ENCODE peak calls at places on chromosomes 11 and 22, in four cellular contexts. W is A549, A is K562, H is right lobe of liver. T is an unnamed sample.

GRCh38 chr11:81987829-81988472 is 745.7 kb downstream of the FAM181B start:
- DNase-seq in W (no peak), A (no peak), H (peak), T (no peak)

GRCh38 chr11:77501748-77502147 is 27.9 kb upstream of the PAK1 start:
- DNase-seq in W (no peak), A (no peak), H (no peak), T (no peak)

GRCh38 chr11:31798057-31799035 is 12.8 kb downstream of the PAX6 start:
- DNase-seq in W (no peak), A (no peak), H (no peak), T (no peak)

GRCh38 chr11:116893437-116893836 is 56.0 kb upstream of the APOA1 start:
- DNase-seq in W (no peak), A (no peak), H (no peak), T (no peak)

GRCh38 chr22:42000466-42000865 is 1.9 kb downstream of the WBP2NL start:
- DNase-seq in W (no peak), A (no peak), H (no peak), T (no peak)

GRCh38 chr11:11349870-11350325 is 3.2 kb downstream of the CSNK2A3 start:
- DNase-seq in W (no peak), A (no peak), H (no peak), T (no peak)

GRCh38 chr11:69433741-69434140 is 47.7 kb upstream of the LINC01488 start:
- DNase-seq in W (no peak), A (no peak), H (no peak), T (no peak)

GRCh38 chr22:43289551-43289963 is 53.6 kb downstream of the SCUBE1 start:
- DNase-seq in W (no peak), A (no peak), H (no peak), T (no peak)

GRCh38 chr22:44249376-44250147 is 63.2 kb downstream of the SHISAL1 start:
- DNase-seq in W (no peak), A (no peak), H (no peak), T (no peak)

GRCh38 chr11:16815047-16815767 is 76.8 kb downstream of the C11orf58 start:
- DNase-seq in W (no peak), A (peak), H (peak), T (peak)

GRCh38 chr11:64674774-64675173 is 48.2 kb downstream of the NRXN2 start:
- DNase-seq in W (no peak), A (no peak), H (no peak), T (no peak)

GRCh38 chr11:111734383-111735261 is 31.6 kb downstream of the PPP2R1B start:
- DNase-seq in W (no peak), A (no peak), H (no peak), T (no peak)

GRCh38 chr11:65593518-65594414 is 1.8 kb downstream of the KCNK7 start:
- DNase-seq in W (no peak), A (peak), H (peak), T (peak)

GRCh38 chr11:74085542-74085892 is 76.6 kb upstream of the UCP3 start:
- DNase-seq in W (no peak), A (peak), H (no peak), T (no peak)

GRCh38 chr11:44894217-44894617 is 56.5 kb downstream of the TP53I11 start:
- DNase-seq in W (peak), A (peak), H (no peak), T (peak)

GRCh38 chr11:69950120-69950519 is 128.0 kb upstream of the ANO1 start:
- DNase-seq in W (peak), A (peak), H (peak), T (no peak)

GRCh38 chr11:396511-396947 is 2.5 kb downstream of the PKP3 start:
- DNase-seq in W (peak), A (no peak), H (no peak), T (no peak)

GRCh38 chr11:35419713-35420333 is 465 bp upstream of the SLC1A2 start:
- DNase-seq in W (no peak), A (no peak), H (no peak), T (no peak)

GRCh38 chr11:70278994-70279393 is 8.5 kb downstream of the PPFIA1 start:
- DNase-seq in W (no peak), A (no peak), H (no peak), T (no peak)

GRCh38 chr11:70247710-70248072 is 22.8 kb upstream of the PPFIA1 start:
- DNase-seq in W (no peak), A (no peak), H (no peak), T (no peak)

GRCh38 chr22:38964306-38964705 is 6.9 kb downstream of the APOBEC3A start:
- DNase-seq in W (no peak), A (no peak), H (no peak), T (no peak)

GRCh38 chr11:118304227-118304808 is at the start of gene CD3E:
- DNase-seq in W (no peak), A (no peak), H (no peak), T (no peak)

GRCh38 chr11:118301600-118302195 is 2.8 kb upstream of the CD3E start:
- DNase-seq in W (no peak), A (no peak), H (no peak), T (no peak)

GRCh38 chr11:118306556-118306955 is 2.0 kb downstream of the CD3E start:
- DNase-seq in W (no peak), A (no peak), H (no peak), T (no peak)

GRCh38 chr11:118304809-118305248 is 299 bp downstream of the CD3E start:
- DNase-seq in W (no peak), A (no peak), H (no peak), T (no peak)

GRCh38 chr11:118305726-118306125 is 1.2 kb downstream of the CD3E start:
- DNase-seq in W (no peak), A (no peak), H (no peak), T (no peak)
- H3K27ac ChIP-seq in W (no peak), A (no peak), H (no peak), T (no peak)

DNA sequence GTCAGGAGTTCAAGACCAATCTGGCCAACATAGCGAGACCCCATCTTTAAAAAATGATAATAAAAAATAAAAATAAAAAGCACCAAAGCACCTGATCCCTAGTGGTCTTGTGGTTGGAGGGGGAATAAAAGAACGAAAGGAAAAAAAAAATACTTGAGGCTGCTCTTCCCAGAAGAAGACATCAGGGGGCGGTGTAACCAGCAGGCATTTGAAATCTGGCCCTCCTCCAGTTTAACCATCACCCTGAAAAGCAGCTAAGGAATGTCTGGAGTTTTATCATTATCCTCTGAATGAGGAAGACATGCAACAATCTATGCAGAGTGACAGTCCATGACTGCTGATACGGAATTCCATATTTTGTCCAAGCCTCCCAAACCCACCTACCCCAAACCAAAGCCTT is 5.6 kb upstream of the KCTD17 start:
- DNase-seq in W (peak), A (peak), H (no peak), T (no peak)
- TF ChIP-seq CTCF in W (peak), A (peak), H (peak), T (no peak)

GRCh38 chr11:27705873-27706820 is 5.9 kb upstream of the BDNF start:
- DNase-seq in W (peak), A (peak), H (no peak), T (no peak)

GRCh38 chr11:27711725-27712124 is 11.5 kb upstream of the BDNF start:
- DNase-seq in W (no peak), A (no peak), H (no peak), T (no peak)

GRCh38 chr11:27716216-27716615 is 16.0 kb upstream of the BDNF start:
- DNase-seq in W (no peak), A (no peak), H (no peak), T (no peak)

GRCh38 chr11:27710536-27710935 is 10.3 kb upstream of the BDNF start:
- DNase-seq in W (no peak), A (no peak), H (no peak), T (no peak)
- TF ChIP-seq POLR2A in W (no peak), A (no peak), H (no peak), T (no peak)

GRCh38 chr11:8766993-8767374 is 84.4 kb downstream of the RPL27A start:
- DNase-seq in W (no peak), A (no peak), H (no peak), T (no peak)

GRCh38 chr11:8767466-8768142 is 85.0 kb downstream of the RPL27A start:
- DNase-seq in W (no peak), A (no peak), H (no peak), T (no peak)

GRCh38 chr11:8768625-8769333 is 86.2 kb downstream of the RPL27A start:
- DNase-seq in W (no peak), A (peak), H (peak), T (no peak)

GRCh38 chr11:8765294-8765693 is 82.7 kb downstream of the RPL27A start:
- DNase-seq in W (peak), A (no peak), H (no peak), T (no peak)

DNA sequence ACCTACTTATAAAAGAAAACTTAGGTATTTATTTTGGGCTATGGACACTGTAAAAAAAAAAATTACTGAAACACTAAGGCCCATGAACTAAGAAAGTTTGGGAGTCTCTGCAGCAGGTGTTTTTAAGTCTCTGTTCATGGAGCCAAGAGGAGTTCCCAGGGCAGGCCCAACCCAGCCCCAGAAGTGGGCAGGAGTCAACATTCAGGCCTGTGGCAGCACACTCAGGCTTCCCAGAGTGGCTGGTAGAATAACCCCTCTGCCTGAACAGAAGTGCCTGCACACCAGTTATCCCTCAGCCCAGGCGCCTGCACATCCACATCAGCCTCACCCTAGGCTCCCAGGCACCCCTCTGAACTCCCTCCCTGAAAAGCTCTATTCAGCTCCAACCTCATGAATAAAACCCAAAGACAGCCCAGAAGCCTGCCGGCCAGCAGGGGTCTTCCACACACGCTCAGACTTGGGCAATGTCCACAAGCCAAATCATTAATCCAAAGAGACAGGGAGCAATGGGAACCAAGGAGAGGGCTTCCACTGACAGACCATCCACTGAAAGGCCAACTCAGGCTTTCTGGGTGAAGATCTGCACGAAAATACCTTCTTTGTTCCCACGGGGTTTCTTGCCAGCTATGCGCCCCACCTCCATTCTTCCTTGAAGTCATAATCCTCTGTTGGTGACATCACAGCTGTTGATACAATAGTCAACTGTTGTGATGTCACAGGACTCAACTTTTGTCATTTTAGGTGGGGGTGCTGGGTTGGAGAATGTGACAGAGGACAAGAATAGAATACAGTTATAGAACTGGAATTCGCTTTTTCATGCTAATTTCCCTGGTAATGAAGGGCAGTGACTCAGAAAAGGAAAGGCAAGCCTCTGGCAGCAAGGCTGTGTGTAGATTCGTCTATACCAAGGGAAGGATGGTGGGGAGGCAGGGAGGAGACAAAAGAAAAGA is 83.7 kb downstream of the RPL27A start:
- DNase-seq in W (no peak), A (no peak), H (no peak), T (no peak)
- H3K27ac ChIP-seq in W (no peak), A (no peak), H (no peak), T (peak)

T was measured in sigmoid colon.